ENCODE peak calls at places on chromosomes 3 and 15, in eight cellular contexts. One of them, this sample, is unnamed. For H3K4me1, the result is how much of the 10 kb centered on the place peaks cover.

GRCh38 chr15:50181983-50182232 is at the start of gene SLC27A2:
- DNase-seq in suprapubic skin: no peak
- DNase-seq in SJSA1: no peak
- DNase-seq in K562: peak
- DNase-seq in transverse colon: peak
- DNase-seq in stomach: peak
- DNase-seq in CD4-positive, alpha-beta memory T cell: no peak
- DNase-seq in tibial artery: no peak
- DNase-seq in this sample: no peak

GRCh38 chr3:61848885-61849284 is 287.5 kb downstream of the PTPRG start:
- DNase-seq in suprapubic skin: no peak
- DNase-seq in SJSA1: no peak
- DNase-seq in K562: no peak
- DNase-seq in transverse colon: no peak
- DNase-seq in stomach: no peak
- DNase-seq in CD4-positive, alpha-beta memory T cell: no peak
- DNase-seq in tibial artery: no peak
- DNase-seq in this sample: no peak

GRCh38 chr3:10848261-10848660 is 32.2 kb downstream of the SLC6A11 start:
- DNase-seq in suprapubic skin: no peak
- DNase-seq in SJSA1: no peak
- DNase-seq in K562: no peak
- DNase-seq in transverse colon: no peak
- DNase-seq in stomach: no peak
- DNase-seq in CD4-positive, alpha-beta memory T cell: no peak
- DNase-seq in tibial artery: no peak
- DNase-seq in this sample: no peak

GRCh38 chr3:185754920-185755319 is 69.9 kb downstream of the IGF2BP2 start:
- DNase-seq in suprapubic skin: no peak
- DNase-seq in SJSA1: no peak
- DNase-seq in K562: no peak
- DNase-seq in transverse colon: no peak
- DNase-seq in stomach: no peak
- DNase-seq in CD4-positive, alpha-beta memory T cell: no peak
- DNase-seq in tibial artery: no peak
- DNase-seq in this sample: no peak

GRCh38 chr3:79113821-79114220 is 654.0 kb downstream of the ROBO1 start:
- DNase-seq in suprapubic skin: no peak
- DNase-seq in SJSA1: no peak
- DNase-seq in K562: no peak
- DNase-seq in transverse colon: no peak
- DNase-seq in stomach: no peak
- DNase-seq in CD4-positive, alpha-beta memory T cell: no peak
- DNase-seq in tibial artery: no peak
- DNase-seq in this sample: no peak

GRCh38 chr3:109334572-109334971 is 2.8 kb downstream of the DPPA4 start:
- DNase-seq in suprapubic skin: no peak
- DNase-seq in SJSA1: no peak
- DNase-seq in K562: no peak
- DNase-seq in transverse colon: no peak
- DNase-seq in stomach: no peak
- DNase-seq in CD4-positive, alpha-beta memory T cell: no peak
- DNase-seq in tibial artery: no peak
- DNase-seq in this sample: no peak

GRCh38 chr3:14122301-14122700 is 2.4 kb downstream of the CHCHD4 start:
- DNase-seq in suprapubic skin: no peak
- DNase-seq in SJSA1: no peak
- DNase-seq in K562: no peak
- DNase-seq in transverse colon: no peak
- DNase-seq in stomach: no peak
- DNase-seq in CD4-positive, alpha-beta memory T cell: no peak
- DNase-seq in tibial artery: no peak
- DNase-seq in this sample: no peak

GRCh38 chr3:136984837-136985236 is 27.1 kb downstream of the IL20RB start:
- DNase-seq in suprapubic skin: no peak
- DNase-seq in SJSA1: no peak
- DNase-seq in K562: no peak
- DNase-seq in transverse colon: peak
- DNase-seq in stomach: peak
- DNase-seq in CD4-positive, alpha-beta memory T cell: no peak
- DNase-seq in tibial artery: no peak
- DNase-seq in this sample: no peak

GRCh38 chr3:11477286-11477935 is 166.3 kb downstream of the VGLL4 start:
- DNase-seq in suprapubic skin: no peak
- DNase-seq in SJSA1: peak
- DNase-seq in K562: no peak
- DNase-seq in transverse colon: no peak
- DNase-seq in stomach: no peak
- DNase-seq in CD4-positive, alpha-beta memory T cell: no peak
- DNase-seq in tibial artery: no peak
- DNase-seq in this sample: no peak

GRCh38 chr3:115279939-115280338 is 132.9 kb upstream of the ZBTB20 start:
- DNase-seq in suprapubic skin: no peak
- DNase-seq in SJSA1: no peak
- DNase-seq in K562: no peak
- DNase-seq in transverse colon: no peak
- DNase-seq in stomach: no peak
- DNase-seq in CD4-positive, alpha-beta memory T cell: no peak
- DNase-seq in tibial artery: no peak
- DNase-seq in this sample: no peak

GRCh38 chr3:151838574-151839312 is 24.8 kb downstream of the AADAC start:
- DNase-seq in suprapubic skin: no peak
- DNase-seq in SJSA1: peak
- DNase-seq in K562: peak
- DNase-seq in transverse colon: peak
- DNase-seq in stomach: peak
- DNase-seq in CD4-positive, alpha-beta memory T cell: no peak
- DNase-seq in tibial artery: no peak
- DNase-seq in this sample: no peak

GRCh38 chr3:177440456-177441105 is 243.3 kb upstream of the TBL1XR1 start:
- DNase-seq in suprapubic skin: no peak
- DNase-seq in SJSA1: no peak
- DNase-seq in K562: no peak
- DNase-seq in transverse colon: no peak
- DNase-seq in stomach: no peak
- DNase-seq in CD4-positive, alpha-beta memory T cell: no peak
- DNase-seq in tibial artery: no peak
- DNase-seq in this sample: no peak
- H3K4me1 ChIP-seq in suprapubic skin: under half
- H3K4me1 ChIP-seq in SJSA1: under half
- H3K4me1 ChIP-seq in K562: under half
- H3K4me1 ChIP-seq in transverse colon: under half
- H3K4me1 ChIP-seq in stomach: under half
- H3K4me1 ChIP-seq in CD4-positive, alpha-beta memory T cell: under half
- H3K4me1 ChIP-seq in tibial artery: under half
- H3K4me1 ChIP-seq in this sample: under half

DNA sequence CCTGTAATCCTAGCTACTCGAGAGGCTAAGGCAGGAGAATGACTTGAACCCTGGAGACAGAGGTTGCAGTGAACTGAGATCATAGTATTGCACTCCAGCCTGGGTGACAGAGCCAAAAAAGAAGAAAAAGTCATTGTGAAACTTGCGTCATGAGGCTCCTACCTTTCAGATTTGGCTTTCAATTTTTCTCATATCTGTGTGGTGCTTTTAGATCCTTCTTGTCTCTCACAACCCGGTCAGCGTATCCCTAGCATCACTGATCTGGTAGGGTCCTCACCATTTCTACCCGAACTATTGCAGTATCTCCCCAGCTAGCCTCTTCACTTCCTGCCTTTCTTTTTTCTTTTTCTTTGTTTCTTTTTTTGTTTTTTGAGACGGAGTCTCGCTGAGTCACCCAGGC is 21.6 kb upstream of the GCNT3 start:
- DNase-seq in suprapubic skin: no peak
- DNase-seq in SJSA1: no peak
- DNase-seq in K562: no peak
- DNase-seq in transverse colon: no peak
- DNase-seq in stomach: no peak
- DNase-seq in CD4-positive, alpha-beta memory T cell: no peak
- DNase-seq in tibial artery: no peak
- DNase-seq in this sample: no peak
- H3K4me3 ChIP-seq in suprapubic skin: no peak
- H3K4me3 ChIP-seq in SJSA1: no peak
- H3K4me3 ChIP-seq in K562: no peak
- H3K4me3 ChIP-seq in transverse colon: no peak
- H3K4me3 ChIP-seq in stomach: no peak
- H3K4me3 ChIP-seq in CD4-positive, alpha-beta memory T cell: no peak
- H3K4me3 ChIP-seq in tibial artery: no peak
- H3K4me3 ChIP-seq in this sample: no peak

GRCh38 chr15:99426431-99427105 is 139.2 kb upstream of the MEF2A start:
- DNase-seq in suprapubic skin: peak
- DNase-seq in SJSA1: no peak
- DNase-seq in K562: no peak
- DNase-seq in transverse colon: peak
- DNase-seq in stomach: no peak
- DNase-seq in CD4-positive, alpha-beta memory T cell: no peak
- DNase-seq in tibial artery: peak
- DNase-seq in this sample: no peak

GRCh38 chr15:99427210-99427609 is 138.6 kb upstream of the MEF2A start:
- DNase-seq in suprapubic skin: peak
- DNase-seq in SJSA1: no peak
- DNase-seq in K562: no peak
- DNase-seq in transverse colon: no peak
- DNase-seq in stomach: no peak
- DNase-seq in CD4-positive, alpha-beta memory T cell: no peak
- DNase-seq in tibial artery: peak
- DNase-seq in this sample: no peak

GRCh38 chr15:99425666-99426301 is 140.0 kb upstream of the MEF2A start:
- DNase-seq in suprapubic skin: peak
- DNase-seq in SJSA1: no peak
- DNase-seq in K562: no peak
- DNase-seq in transverse colon: peak
- DNase-seq in stomach: peak
- DNase-seq in CD4-positive, alpha-beta memory T cell: no peak
- DNase-seq in tibial artery: peak
- DNase-seq in this sample: no peak

GRCh38 chr15:99429681-99430081 is 136.1 kb upstream of the MEF2A start:
- DNase-seq in suprapubic skin: no peak
- DNase-seq in SJSA1: no peak
- DNase-seq in K562: no peak
- DNase-seq in transverse colon: peak
- DNase-seq in stomach: no peak
- DNase-seq in CD4-positive, alpha-beta memory T cell: no peak
- DNase-seq in tibial artery: peak
- DNase-seq in this sample: no peak

DNA sequence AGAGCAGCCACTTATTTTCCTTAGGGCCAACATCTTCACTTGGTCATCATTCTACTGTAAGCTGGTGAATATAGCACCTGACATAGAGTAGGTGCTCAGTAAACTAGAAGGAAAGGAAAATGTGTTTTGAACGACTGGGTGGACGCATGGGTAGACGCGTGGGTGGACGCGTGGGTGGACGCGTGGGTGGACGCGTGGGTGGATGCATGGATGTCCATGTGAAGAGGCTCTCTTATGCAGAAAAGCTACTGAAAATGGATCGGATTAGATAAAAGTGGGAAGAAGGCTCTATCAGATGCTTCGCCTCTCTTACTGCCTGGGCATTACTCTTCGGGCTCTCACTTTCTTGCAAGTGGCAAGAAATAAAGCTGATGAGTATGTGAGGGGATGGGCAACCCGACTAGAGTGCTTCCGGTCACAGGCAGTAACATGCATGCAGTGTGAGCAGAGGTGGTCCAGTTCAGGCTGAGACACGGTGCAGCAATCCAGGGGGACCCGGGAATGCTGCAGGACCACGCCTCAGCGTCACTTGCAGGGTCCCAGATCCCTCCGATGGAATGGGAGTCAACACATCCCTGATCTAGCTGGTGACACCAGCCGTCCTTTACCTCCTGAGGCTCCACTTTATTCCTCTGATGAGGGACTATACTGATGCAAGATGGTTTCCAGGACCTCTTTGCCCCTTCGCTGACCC is 138.0 kb upstream of the MEF2A start:
- DNase-seq in suprapubic skin: peak
- DNase-seq in SJSA1: no peak
- DNase-seq in K562: no peak
- DNase-seq in transverse colon: no peak
- DNase-seq in stomach: no peak
- DNase-seq in CD4-positive, alpha-beta memory T cell: no peak
- DNase-seq in tibial artery: peak
- DNase-seq in this sample: no peak
- H3K4me1 ChIP-seq in suprapubic skin: under half
- H3K4me1 ChIP-seq in SJSA1: under half
- H3K4me1 ChIP-seq in K562: under half
- H3K4me1 ChIP-seq in transverse colon: under half
- H3K4me1 ChIP-seq in stomach: under half
- H3K4me1 ChIP-seq in CD4-positive, alpha-beta memory T cell: under half
- H3K4me1 ChIP-seq in tibial artery: under half
- H3K4me1 ChIP-seq in this sample: under half

DNA sequence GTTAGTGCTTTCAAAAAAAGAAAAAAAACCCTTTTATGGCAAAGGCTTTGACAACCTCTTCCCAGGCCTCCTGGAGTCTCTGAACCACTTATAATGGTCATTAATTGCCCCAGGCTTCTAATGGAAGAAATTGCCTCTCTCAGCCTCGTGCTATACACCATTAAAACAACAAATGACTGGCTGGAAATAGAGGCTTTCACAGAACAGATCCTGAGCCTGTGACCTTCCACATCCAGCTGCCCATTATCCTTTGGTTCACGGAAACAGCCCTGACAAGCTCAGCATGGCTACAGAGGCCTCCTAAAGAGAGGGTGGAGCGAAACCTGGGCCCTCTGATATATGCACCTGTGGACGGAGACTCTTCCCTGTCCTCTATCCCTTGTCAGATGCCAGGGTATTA is 26.8 kb upstream of the MKRN3 start:
- DNase-seq in suprapubic skin: no peak
- DNase-seq in SJSA1: no peak
- DNase-seq in K562: no peak
- DNase-seq in transverse colon: no peak
- DNase-seq in stomach: no peak
- DNase-seq in CD4-positive, alpha-beta memory T cell: no peak
- DNase-seq in tibial artery: no peak
- DNase-seq in this sample: no peak
- H3K4me3 ChIP-seq in suprapubic skin: no peak
- H3K4me3 ChIP-seq in SJSA1: no peak
- H3K4me3 ChIP-seq in K562: no peak
- H3K4me3 ChIP-seq in transverse colon: no peak
- H3K4me3 ChIP-seq in stomach: no peak
- H3K4me3 ChIP-seq in CD4-positive, alpha-beta memory T cell: no peak
- H3K4me3 ChIP-seq in tibial artery: no peak
- H3K4me3 ChIP-seq in this sample: no peak

DNA sequence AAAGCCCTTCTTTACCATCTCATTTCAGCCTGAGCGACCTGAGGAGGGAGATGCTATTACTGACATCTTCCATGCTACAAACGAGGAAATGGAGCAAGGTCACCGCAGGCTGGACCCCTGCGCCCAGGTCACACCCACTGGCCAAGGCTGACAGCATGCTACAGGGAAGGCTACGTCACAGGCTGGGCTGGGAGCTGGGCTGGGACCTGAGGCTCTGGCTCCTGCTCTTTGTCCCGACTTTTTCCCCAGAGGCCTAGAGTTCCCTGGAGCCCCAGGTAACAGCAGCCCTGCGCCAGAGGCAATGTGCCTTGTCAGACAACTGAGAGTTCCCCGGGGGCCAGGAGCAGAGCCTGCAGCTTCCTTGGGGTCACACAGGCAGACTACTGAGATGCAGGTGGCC is 87.2 kb downstream of the IQSEC1 start:
- DNase-seq in suprapubic skin: no peak
- DNase-seq in SJSA1: no peak
- DNase-seq in K562: no peak
- DNase-seq in transverse colon: no peak
- DNase-seq in stomach: no peak
- DNase-seq in CD4-positive, alpha-beta memory T cell: no peak
- DNase-seq in tibial artery: no peak
- DNase-seq in this sample: no peak
- H3K4me1 ChIP-seq in suprapubic skin: under half
- H3K4me1 ChIP-seq in SJSA1: under half
- H3K4me1 ChIP-seq in K562: under half
- H3K4me1 ChIP-seq in transverse colon: under half
- H3K4me1 ChIP-seq in stomach: under half
- H3K4me1 ChIP-seq in CD4-positive, alpha-beta memory T cell: half or more
- H3K4me1 ChIP-seq in tibial artery: under half
- H3K4me1 ChIP-seq in this sample: half or more